ENCODE peak calls at places on chromosome 15, in eight cellular contexts. J, P, D, L, X, Q, S and Y are unnamed samples.

GRCh38 chr15:62107561-62108110 is 40.9 kb downstream of the C2CD4A start:
- ATAC-seq in D (no peak), S (no peak), X (no peak), Q (no peak), P (no peak), L (no peak), J (no peak), Y (no peak)

GRCh38 chr15:58505581-58505980 is 73.8 kb downstream of the LIPC start:
- ATAC-seq in J (no peak), S (peak), Q (no peak), D (no peak), X (no peak), L (peak), P (peak), Y (no peak)

GRCh38 chr15:75620043-75620775 is 5.3 kb downstream of the SNUPN start:
- ATAC-seq in L (peak), J (no peak), S (no peak), D (no peak), P (no peak), Q (peak), X (no peak), Y (peak)

GRCh38 chr15:37079726-37080125 is 20.6 kb downstream of the MEIS2 start:
- ATAC-seq in S (no peak), X (no peak), Q (no peak), L (peak), D (no peak), P (no peak), J (no peak), Y (peak)

GRCh38 chr15:83747050-83747717 is 93.3 kb downstream of the ADAMTSL3 start:
- ATAC-seq in X (no peak), L (peak), P (peak), S (peak), D (peak), Q (peak), J (no peak), Y (peak)

GRCh38 chr15:95323798-95324197 is 1006.7 kb upstream of the NR2F2 start:
- ATAC-seq in P (no peak), Q (no peak), X (no peak), J (no peak), L (no peak), S (no peak), D (no peak), Y (no peak)

GRCh38 chr15:41886741-41887140 is 7.1 kb downstream of the SPTBN5 start:
- ATAC-seq in Q (no peak), D (no peak), L (no peak), S (no peak), J (no peak), P (no peak), X (no peak), Y (no peak)

GRCh38 chr15:74275957-74276356 is 39.8 kb downstream of the CCDC33 start:
- ATAC-seq in P (peak), J (no peak), S (no peak), D (no peak), Q (no peak), L (no peak), X (no peak), Y (no peak)

GRCh38 chr15:61519296-61519695 is 290.2 kb upstream of the RORA start:
- ATAC-seq in S (no peak), Q (no peak), D (no peak), L (no peak), P (no peak), J (no peak), X (no peak), Y (no peak)

GRCh38 chr15:68808091-68808490 is 12.6 kb downstream of the ANP32A start:
- ATAC-seq in J (no peak), P (no peak), L (peak), S (no peak), X (no peak), Q (no peak), D (no peak), Y (no peak)

GRCh38 chr15:101244039-101244781 is 7.6 kb downstream of the CHSY1 start:
- ATAC-seq in S (no peak), L (no peak), X (no peak), P (no peak), J (no peak), D (no peak), Q (no peak), Y (no peak)

GRCh38 chr15:68126415-68126814 is 72.3 kb downstream of the PIAS1 start:
- ATAC-seq in S (no peak), P (peak), Q (peak), X (no peak), L (peak), D (no peak), J (no peak), Y (peak)

GRCh38 chr15:36970522-36970921 is 129.8 kb downstream of the MEIS2 start:
- ATAC-seq in L (no peak), J (no peak), Q (no peak), S (no peak), X (no peak), P (no peak), D (no peak), Y (no peak)

GRCh38 chr15:30859091-30859874 is 44.4 kb upstream of the FAN1 start:
- ATAC-seq in S (no peak), J (peak), D (no peak), P (peak), L (no peak), X (peak), Q (peak), Y (no peak)

GRCh38 chr15:98035577-98036010 is 75.1 kb downstream of the ARRDC4 start:
- ATAC-seq in X (no peak), S (no peak), L (no peak), P (no peak), J (no peak), D (no peak), Q (no peak), Y (no peak)

GRCh38 chr15:92906563-92907081 is 6.5 kb downstream of the CHD2 start:
- ATAC-seq in P (peak), Q (no peak), L (no peak), S (peak), X (peak), D (no peak), J (peak), Y (no peak)

GRCh38 chr15:67274236-67274635 is 19.6 kb downstream of the IQCH start:
- ATAC-seq in X (no peak), P (no peak), S (no peak), Q (no peak), D (no peak), J (no peak), L (no peak), Y (no peak)

GRCh38 chr15:65519781-65520299 is 2.4 kb upstream of the DPP8 start:
- ATAC-seq in P (no peak), J (no peak), S (no peak), X (no peak), Q (no peak), L (no peak), D (no peak), Y (no peak)

GRCh38 chr15:65518633-65519285 is 1.3 kb upstream of the DPP8 start:
- ATAC-seq in Q (no peak), X (no peak), L (no peak), P (no peak), S (no peak), J (no peak), D (no peak), Y (no peak)

GRCh38 chr15:65516997-65517865 is at the start of gene DPP8:
- ATAC-seq in P (peak), L (peak), S (peak), Q (peak), X (peak), J (peak), D (peak), Y (peak)

GRCh38 chr15:65521355-65521754 is 3.9 kb upstream of the DPP8 start:
- ATAC-seq in Q (no peak), J (no peak), L (no peak), X (no peak), D (no peak), S (no peak), P (no peak), Y (no peak)

GRCh38 chr15:65517866-65518207 is 348 bp upstream of the DPP8 start:
- ATAC-seq in D (no peak), L (no peak), Q (no peak), P (peak), J (peak), S (peak), X (peak), Y (no peak)
- TF ChIP-seq CTCF in D (no peak), L (no peak), Q (no peak), P (no peak), J (no peak), S (no peak), X (no peak), Y (no peak)

DNA sequence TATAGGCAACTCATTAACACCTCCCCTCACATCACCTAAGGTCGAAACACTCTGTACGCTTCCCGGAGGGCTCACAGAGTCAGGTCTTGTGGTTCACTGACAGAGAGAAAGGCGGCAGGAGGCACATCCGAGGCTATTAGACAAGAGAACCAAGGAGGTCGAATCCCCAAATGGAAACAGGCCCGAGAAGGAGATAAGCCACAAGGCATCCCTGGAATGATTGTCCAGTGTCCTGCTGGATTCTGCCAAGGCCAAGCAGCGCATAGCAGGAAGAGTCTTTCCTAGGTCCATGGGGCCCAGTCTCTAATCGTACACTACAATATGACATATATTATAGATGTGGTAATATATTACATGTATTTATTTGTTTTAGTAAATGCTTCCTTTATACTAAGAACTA is 58.5 kb downstream of the ANXA2 start:
- ATAC-seq in Q (no peak), L (no peak), D (no peak), P (no peak), J (no peak), X (no peak), S (no peak), Y (no peak)
- TF ChIP-seq CTCF in Q (no peak), L (no peak), D (no peak), P (no peak), J (no peak), X (no peak), S (no peak), Y (no peak)

GRCh38 chr15:55530861-55531313 is 22.9 kb upstream of the DNAAF4 start:
- ATAC-seq in Q (peak), X (no peak), S (peak), J (no peak), L (no peak), D (peak), P (no peak), Y (no peak)

GRCh38 chr15:55522741-55523450 is 14.9 kb upstream of the DNAAF4 start:
- ATAC-seq in Q (no peak), P (no peak), X (no peak), L (no peak), S (no peak), J (no peak), D (no peak), Y (no peak)

GRCh38 chr15:55526559-55527036 is 18.6 kb upstream of the DNAAF4 start:
- ATAC-seq in P (peak), J (peak), D (peak), X (peak), L (no peak), Q (peak), S (peak), Y (no peak)

GRCh38 chr15:55532944-55533343 is 24.9 kb upstream of the DNAAF4 start:
- ATAC-seq in L (no peak), Q (no peak), S (no peak), X (no peak), D (no peak), P (no peak), J (no peak), Y (no peak)

GRCh38 chr15:55527150-55527549 is 19.1 kb upstream of the DNAAF4 start:
- ATAC-seq in D (no peak), J (no peak), L (no peak), P (no peak), S (no peak), Q (no peak), X (no peak), Y (no peak)
- TF ChIP-seq CTCF in D (no peak), J (no peak), L (no peak), P (no peak), S (no peak), Q (no peak), X (no peak), Y (no peak)

GRCh38 chr15:78695849-78696248 is 54.8 kb upstream of the CHRNB4 start:
- ATAC-seq in J (no peak), X (no peak), Q (no peak), P (no peak), D (no peak), S (no peak), L (no peak), Y (no peak)
- TF ChIP-seq CTCF in J (no peak), X (no peak), Q (no peak), P (no peak), D (no peak), S (no peak), L (no peak), Y (no peak)

DNA sequence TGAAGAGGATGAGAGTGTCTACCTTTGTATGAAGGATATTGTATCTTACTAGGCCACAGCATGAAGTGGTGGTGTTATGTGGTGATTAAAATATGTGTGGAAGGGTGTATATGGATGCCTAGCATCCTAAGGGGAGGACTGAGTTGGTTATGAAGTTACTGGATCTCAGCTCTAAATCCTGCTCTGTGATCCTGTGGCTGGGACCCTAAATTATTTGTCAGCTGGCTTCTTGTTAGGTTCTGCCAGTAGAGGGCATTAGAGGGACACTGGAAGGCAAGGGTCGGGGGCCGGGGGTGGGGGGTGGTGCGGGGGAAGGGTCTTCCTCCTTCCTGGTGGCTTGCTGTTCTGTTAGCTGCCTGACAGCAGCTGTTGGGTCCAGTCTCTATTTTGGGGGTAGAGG is 34.9 kb downstream of the MORF4L1 start:
- ATAC-seq in P (no peak), S (no peak), J (no peak), D (no peak), Q (no peak), L (no peak), X (no peak), Y (no peak)
- TF ChIP-seq CTCF in P (peak), S (peak), J (peak), D (no peak), Q (no peak), L (peak), X (no peak), Y (no peak)

DNA sequence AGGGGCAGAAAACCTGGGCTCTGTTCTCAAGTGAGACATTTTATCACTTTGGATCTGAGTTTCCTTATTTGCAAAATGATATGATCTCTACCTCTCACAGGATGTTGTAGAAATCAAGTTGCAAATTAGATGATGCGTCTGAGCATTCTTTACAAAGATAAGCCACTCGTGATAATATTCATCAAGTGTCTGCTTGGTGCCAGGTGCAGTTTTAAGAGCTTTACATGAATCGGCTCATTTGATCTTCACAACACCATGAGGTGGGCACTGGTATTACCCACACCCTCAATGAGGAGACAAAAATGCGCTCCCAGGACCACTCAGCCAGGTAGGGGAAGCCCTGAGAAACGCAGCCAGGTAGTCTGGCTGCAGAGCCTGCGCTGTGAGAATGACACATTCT is 59.1 kb upstream of the CA12 start:
- ATAC-seq in D (no peak), X (peak), Q (no peak), P (no peak), J (no peak), L (no peak), S (no peak), Y (no peak)
- TF ChIP-seq CTCF in D (no peak), X (no peak), Q (no peak), P (no peak), J (no peak), L (no peak), S (no peak), Y (no peak)

DNA sequence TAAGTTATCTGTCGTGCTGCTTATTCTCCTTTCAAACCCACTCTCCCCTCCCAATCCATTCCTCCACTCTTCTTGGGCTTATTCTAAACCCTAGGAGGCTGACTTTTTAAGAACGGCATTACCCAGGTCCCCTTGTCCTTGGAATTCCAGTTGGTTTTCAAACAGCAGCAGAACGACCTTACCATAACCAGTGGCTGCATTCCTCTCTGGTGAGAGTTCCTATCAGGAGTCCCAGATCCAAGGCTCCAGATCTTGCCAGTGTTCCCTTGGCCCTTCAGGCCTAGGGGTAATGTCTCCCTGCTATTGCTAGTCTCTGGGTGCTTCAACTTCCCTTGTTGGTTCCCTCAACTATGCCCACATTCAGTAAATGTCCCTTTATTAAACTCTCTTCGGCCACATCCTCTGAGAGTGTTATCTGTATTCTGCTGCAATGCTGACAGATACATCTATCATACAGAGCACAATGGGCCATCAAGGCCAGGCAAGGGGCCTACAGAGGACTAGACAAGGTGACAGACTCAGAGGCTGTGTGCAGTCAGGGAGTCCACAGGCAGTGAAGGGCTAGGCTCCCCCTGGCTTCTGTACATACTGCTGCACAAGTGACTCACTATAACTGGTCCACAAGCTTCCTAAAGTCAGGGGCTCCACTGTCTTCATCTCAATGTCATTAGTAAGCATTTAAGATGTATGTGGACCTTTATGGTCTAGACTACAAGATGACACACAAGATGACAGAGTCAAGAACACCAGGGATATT is 10.1 kb downstream of the LYSMD2 start:
- ATAC-seq in J (peak), Q (peak), L (no peak), S (no peak), X (peak), P (no peak), D (no peak), Y (no peak)
- TF ChIP-seq CTCF in J (peak), Q (no peak), L (peak), S (no peak), X (no peak), P (peak), D (no peak), Y (no peak)

DNA sequence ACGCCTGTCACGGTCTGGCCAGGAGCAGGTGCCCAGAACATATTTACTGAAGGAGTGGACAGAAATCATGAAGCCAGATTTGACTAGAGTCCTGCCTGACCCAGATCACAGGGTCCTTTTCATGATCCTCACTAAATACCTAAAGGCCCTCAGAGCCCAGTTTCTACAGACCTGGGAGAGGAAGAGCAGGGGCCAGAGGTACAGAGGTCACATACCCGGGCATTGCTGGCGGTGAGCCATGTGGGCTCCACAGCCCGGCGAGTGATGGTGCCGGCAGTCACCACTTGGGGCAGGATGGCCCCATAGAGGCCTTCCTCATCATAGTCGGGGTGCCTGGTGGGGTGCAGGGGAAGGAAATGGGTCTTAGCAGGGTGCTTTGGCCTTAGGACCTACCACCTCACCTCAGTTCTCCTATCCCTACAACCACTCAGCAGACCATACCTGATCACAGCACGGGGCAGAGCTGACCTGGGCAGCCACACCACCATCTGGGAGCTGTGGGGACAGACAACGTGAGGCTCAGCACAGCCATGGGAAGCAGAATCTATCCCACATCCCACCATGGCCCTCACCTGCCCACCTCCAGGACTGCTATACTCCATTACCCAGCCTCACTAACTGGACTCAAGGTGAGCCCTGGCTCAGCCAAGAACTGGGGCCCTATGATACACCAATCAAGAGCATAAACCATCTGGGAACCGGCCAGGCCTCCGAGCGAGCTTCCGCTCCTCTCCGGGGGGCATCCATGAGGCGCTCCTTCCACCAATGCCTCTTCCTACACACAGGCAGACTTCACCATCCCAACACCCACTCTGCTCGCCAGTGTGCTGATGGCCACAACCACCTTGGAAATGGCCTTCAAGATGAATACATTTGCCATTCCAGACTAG is 12.9 kb downstream of the POLG start:
- ATAC-seq in L (no peak), Q (no peak), X (no peak), D (no peak), S (no peak), P (peak), J (no peak), Y (no peak)
- TF ChIP-seq CTCF in L (no peak), Q (no peak), X (no peak), D (no peak), S (no peak), P (no peak), J (no peak), Y (no peak)

GRCh38 chr15:57048930-57049550 is 130.6 kb downstream of the TCF12 start:
- ATAC-seq in D (no peak), J (no peak), X (no peak), L (no peak), P (no peak), Q (no peak), S (no peak), Y (no peak)
- TF ChIP-seq CTCF in D (no peak), J (no peak), X (no peak), L (no peak), P (no peak), Q (no peak), S (no peak), Y (no peak)

GRCh38 chr15:34362047-34362773 is 4.8 kb downstream of the LPCAT4 start:
- ATAC-seq in J (no peak), P (no peak), D (no peak), L (no peak), S (no peak), X (no peak), Q (no peak), Y (no peak)
- TF ChIP-seq CTCF in J (no peak), P (no peak), D (no peak), L (no peak), S (no peak), X (no peak), Q (no peak), Y (no peak)